ENCODE peak calls at places on chromosome 13, in seven cellular contexts. Z is right lobe of liver; K is effector CD4-positive, alpha-beta T cell; D is caudate nucleus; B is nucleus accumbens; R is astrocyte of the spinal cord; I is memory B cell. F is an unnamed sample.

GRCh38 chr13:109509154-109509905 is 277.1 kb downstream of the IRS2 start:
- DNase-seq in Z (no peak), K (no peak), D (no peak), B (no peak), R (peak), I (no peak), F (no peak)

GRCh38 chr13:25468330-25469178 is 96.8 kb downstream of the ATP8A2 start:
- DNase-seq in Z (no peak), K (no peak), D (no peak), B (peak), R (peak), I (no peak), F (no peak)

GRCh38 chr13:98301721-98302120 is 124.7 kb upstream of the RNF113B start:
- DNase-seq in Z (no peak), K (no peak), D (no peak), B (no peak), R (peak), I (no peak), F (no peak)

GRCh38 chr13:112781881-112782361 is 92.1 kb downstream of the ATP11A start:
- DNase-seq in Z (no peak), K (no peak), D (peak), B (peak), R (peak), I (no peak), F (no peak)

GRCh38 chr13:78499802-78500201 is 103.5 kb downstream of the POU4F1 start:
- DNase-seq in Z (no peak), K (no peak), D (no peak), B (no peak), R (no peak), I (no peak), F (no peak)

GRCh38 chr13:99587893-99588606 is 86.8 kb downstream of the TM9SF2 start:
- DNase-seq in Z (no peak), K (no peak), D (no peak), B (no peak), R (no peak), I (no peak), F (no peak)

GRCh38 chr13:105721056-105721455 is 814.4 kb downstream of the EFNB2 start:
- DNase-seq in Z (no peak), K (no peak), D (no peak), B (no peak), R (peak), I (no peak), F (no peak)

GRCh38 chr13:110249326-110249725 is 57.6 kb downstream of the COL4A1 start:
- DNase-seq in Z (no peak), K (no peak), D (no peak), B (no peak), R (no peak), I (no peak), F (no peak)

GRCh38 chr13:43665388-43665787 is 121.4 kb downstream of the ENOX1 start:
- DNase-seq in Z (no peak), K (no peak), D (no peak), B (no peak), R (no peak), I (no peak), F (no peak)

GRCh38 chr13:30864352-30865130 is 41.5 kb upstream of the MEDAG start:
- DNase-seq in Z (no peak), K (no peak), D (no peak), B (no peak), R (peak), I (no peak), F (no peak)